ENCODE peak calls at places on chromosomes 5 and 9, in five cellular contexts. X, Z, L, O and E are unnamed samples.

GRCh38 chr9:133374612-133375115 is 1.2 kb downstream of the SURF4 start:
- DNase-seq in X (no peak), Z (no peak), L (no peak), O (no peak), E (peak; percentile 79)

GRCh38 chr9:136673088-136673969 is 10.6 kb downstream of the EGFL7 start:
- DNase-seq in X (no peak), Z (no peak), L (no peak), O (peak; percentile 80), E (no peak)

GRCh38 chr9:132486706-132487350 is 76.8 kb downstream of the CFAP77 start:
- DNase-seq in X (no peak), Z (no peak), L (no peak), O (no peak), E (no peak)

GRCh38 chr5:10701567-10702039 is 59.4 kb downstream of the DAP start:
- DNase-seq in X (peak; percentile 18), Z (peak; percentile 46), L (no peak), O (peak; percentile 59), E (peak; percentile 56)

GRCh38 chr5:100406640-100407039 is 128.5 kb upstream of the FAM174A start:
- DNase-seq in X (no peak), Z (no peak), L (no peak), O (no peak), E (no peak)

GRCh38 chr5:16418471-16418922 is 47.1 kb downstream of the ZNF622 start:
- DNase-seq in X (no peak), Z (no peak), L (no peak), O (no peak), E (no peak)

GRCh38 chr9:4548796-4549725 is 58.8 kb downstream of the SLC1A1 start:
- DNase-seq in X (peak; percentile 10), Z (peak; percentile 23), L (no peak), O (peak; percentile 85), E (peak; percentile 41)

GRCh38 chr5:94524841-94525697 is 93.3 kb downstream of the KIAA0825 start:
- DNase-seq in X (peak; percentile 47), Z (peak; percentile 7), L (peak; percentile 9), O (peak; percentile 60), E (peak; percentile 62)

GRCh38 chr5:111934511-111934910 is 177.5 kb upstream of the NREP start:
- DNase-seq in X (no peak), Z (no peak), L (no peak), O (no peak), E (no peak)

GRCh38 chr9:127214421-127215265 is 49.9 kb upstream of the GARNL3 start:
- DNase-seq in X (peak; percentile 69), Z (peak; percentile 87), L (no peak), O (peak; percentile 52), E (peak; percentile 54)

GRCh38 chr5:173410459-173411233 is 82.4 kb upstream of the STC2 start:
- DNase-seq in X (no peak), Z (no peak), L (no peak), O (no peak), E (no peak)

GRCh38 chr9:127767405-127767804 is 11.1 kb downstream of the SH2D3C start:
- DNase-seq in X (no peak), Z (no peak), L (no peak), O (peak; percentile 41), E (no peak)

GRCh38 chr5:34526682-34527305 is 129.3 kb upstream of the RAI14 start:
- DNase-seq in X (no peak), Z (no peak), L (no peak), O (peak; percentile 86), E (no peak)

GRCh38 chr5:20656262-20656661 is 668.3 kb upstream of the CDH18 start:
- DNase-seq in X (no peak), Z (no peak), L (no peak), O (no peak), E (no peak)

DNA sequence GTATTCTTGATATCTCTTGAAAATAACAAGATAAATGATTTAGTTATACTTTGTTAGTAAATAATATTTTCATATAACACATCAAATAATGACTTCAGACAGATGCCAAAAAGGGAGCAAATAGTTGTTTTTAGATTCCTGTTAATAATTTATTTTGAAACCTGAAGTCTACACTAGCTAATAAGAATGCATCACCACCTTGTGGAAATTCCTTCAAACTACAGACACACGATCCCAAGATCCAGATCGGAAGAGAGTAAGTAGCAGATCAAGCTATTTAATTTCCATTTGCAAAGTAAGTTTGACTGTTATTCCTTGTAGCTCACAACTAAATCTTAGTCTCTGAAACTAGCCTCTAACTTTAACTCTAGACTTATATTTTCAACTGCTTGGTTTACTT is 35.5 kb upstream of the ISL1 start:
- DNase-seq in X (peak; percentile 4), Z (no peak), L (no peak), O (no peak), E (no peak)
- TF ChIP-seq MAX in X (no peak), Z (no peak), L (no peak), O (no peak), E (no peak)

GRCh38 chr5:180071418-180072255 is at the start of gene RNF130:
- DNase-seq in X (peak; percentile 80), Z (peak; percentile 87), L (peak; percentile 19), O (peak; percentile 92), E (peak; percentile 93)
- TF ChIP-seq MYC in X (peak; percentile 82), Z (peak; percentile 84), L (no peak), O (no peak), E (peak; percentile 62)

GRCh38 chr5:41925555-41925946 is 470 bp downstream of the FBXO4 start:
- DNase-seq in X (peak; percentile 39), Z (peak; percentile 9), L (no peak), O (peak; percentile 75), E (no peak)
- TF ChIP-seq MAX in X (no peak), Z (no peak), L (no peak), O (no peak), E (no peak)

DNA sequence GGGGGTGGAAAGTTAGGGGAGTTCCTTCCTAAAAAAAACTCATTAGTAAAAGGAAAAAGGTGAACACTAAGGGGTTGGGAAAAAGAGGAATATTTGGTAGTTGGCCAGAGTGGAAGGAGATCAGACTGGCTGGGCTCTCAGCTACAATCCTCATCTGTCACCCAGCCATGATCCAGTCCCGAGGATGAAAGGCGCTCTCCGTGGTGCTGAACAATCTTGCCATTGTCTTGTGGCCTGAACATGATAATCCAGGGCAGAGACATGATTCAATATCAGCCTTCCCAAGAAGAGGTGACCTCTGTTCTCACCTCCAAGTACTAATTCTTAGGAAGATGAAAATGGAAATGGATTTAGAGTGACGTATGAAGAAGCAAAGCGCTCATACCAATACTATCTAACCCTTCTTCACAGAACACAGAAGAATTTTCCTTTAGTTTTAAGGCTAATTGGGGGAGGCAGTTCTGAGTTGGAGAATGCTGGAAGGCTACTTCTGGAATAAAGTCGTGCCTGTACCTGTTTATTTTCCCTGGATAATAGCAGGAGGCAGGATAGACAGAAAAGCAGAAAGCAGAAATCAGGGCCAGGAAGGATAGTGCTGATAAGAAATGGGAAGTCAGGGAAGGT is 36.6 kb upstream of the MYORG start:
- DNase-seq in X (peak; percentile 31), Z (peak; percentile 49), L (no peak), O (peak; percentile 42), E (peak; percentile 75)
- TF ChIP-seq MYC in X (no peak), Z (no peak), L (no peak), O (no peak), E (peak; percentile 26)

DNA sequence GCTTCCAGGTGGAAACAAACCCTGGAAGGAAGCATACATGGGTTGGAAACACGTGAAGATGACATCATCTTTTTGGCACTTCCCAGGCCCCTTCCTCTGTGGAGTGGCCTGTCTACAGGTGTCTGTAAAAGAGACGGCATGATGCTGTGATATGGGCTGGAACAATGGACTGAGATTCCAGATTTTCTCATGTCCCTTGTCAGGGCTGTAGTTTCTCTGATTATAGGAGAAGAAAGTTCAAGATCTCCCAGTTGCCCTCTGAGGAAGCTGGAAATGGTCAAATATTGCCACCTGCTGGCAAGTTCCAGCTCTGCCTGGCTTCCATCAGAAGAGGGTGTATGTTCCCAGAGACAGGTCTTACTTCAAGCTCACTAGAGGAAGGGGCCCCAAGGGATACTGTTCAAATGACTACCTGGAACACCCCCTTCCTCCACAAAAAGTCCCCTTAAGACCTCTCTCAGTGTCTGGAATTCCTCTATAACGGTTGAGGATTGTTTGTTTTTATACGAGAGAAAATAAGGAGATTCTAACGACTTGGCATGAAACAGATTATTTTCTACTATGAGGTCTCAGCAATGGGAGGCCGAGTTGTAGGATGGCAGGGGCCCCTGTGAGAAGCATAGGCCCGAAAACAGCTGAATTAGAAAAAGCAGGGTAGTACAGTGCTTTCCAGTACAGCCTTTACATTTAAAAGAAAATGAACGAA is 7.3 kb upstream of the ANXA6 start:
- DNase-seq in X (peak; percentile 69), Z (peak; percentile 82), L (peak; percentile 83), O (peak; percentile 91), E (peak; percentile 83)
- TF ChIP-seq MAX in X (no peak), Z (no peak), L (no peak), O (no peak), E (peak; percentile 15)

DNA sequence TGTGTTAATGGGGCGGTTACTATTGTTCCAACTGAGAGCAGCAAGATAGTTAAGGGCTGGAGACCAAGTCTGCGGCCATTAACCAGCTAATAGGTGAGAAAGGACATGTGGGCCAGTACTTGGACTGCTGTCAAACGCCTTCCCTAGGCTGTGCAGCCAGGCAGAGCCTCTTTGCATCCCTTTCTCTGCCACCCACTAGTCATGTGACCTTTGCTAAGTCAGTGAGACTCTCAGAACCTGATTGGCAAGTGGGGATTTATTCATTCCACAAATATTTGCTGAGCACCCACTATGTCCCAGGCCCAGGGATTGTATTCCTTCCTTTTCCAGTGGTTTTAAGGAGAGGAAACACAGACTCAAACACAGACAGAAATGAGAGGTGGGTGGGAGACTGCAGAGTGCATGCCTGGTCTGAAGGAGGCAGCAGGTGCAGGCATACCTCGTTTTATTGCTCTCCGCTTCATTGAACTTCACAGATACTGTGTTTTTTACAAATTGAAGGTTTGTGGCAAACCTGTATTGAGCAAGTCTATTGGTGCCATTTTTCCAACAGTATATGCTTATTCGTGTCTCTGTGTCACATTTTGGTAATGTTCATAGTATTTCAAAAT is 71.6 kb upstream of the GALNT10 start:
- DNase-seq in X (no peak), Z (no peak), L (no peak), O (no peak), E (no peak)
- TF ChIP-seq MYC in X (no peak), Z (no peak), L (no peak), O (no peak), E (no peak)